ENCODE peak calls at places on chromosome 19, in four cellular contexts. Z is K562, F is GM12878, M is HL-60. K is an unnamed sample.

GRCh38 chr19:8988204-8988603 is 22.0 kb downstream of the MUC16 start:
- DNase-seq in F (no peak), Z (peak; percentile 29), M (no peak), K (no peak)

GRCh38 chr19:45164577-45165335 is 4.0 kb upstream of the NKPD1 start:
- DNase-seq in F (peak; percentile 64), Z (peak; percentile 50), M (peak; percentile 74), K (peak; percentile 85)

GRCh38 chr19:45346449-45346848 is 5.9 kb downstream of the KLC3 start:
- DNase-seq in M (no peak), F (no peak), Z (peak; percentile 52), K (no peak)

GRCh38 chr19:55638864-55639359 is 1.9 kb upstream of the ZNF580 start:
- DNase-seq in Z (peak; percentile 36), M (peak; percentile 76), F (no peak), K (no peak)

GRCh38 chr19:11381535-11382369 is 2.4 kb downstream of the EPOR start:
- DNase-seq in F (peak; percentile 66), M (peak; percentile 92), Z (no peak), K (peak; percentile 72)

GRCh38 chr19:17255150-17255621 is 9.4 kb downstream of the USHBP1 start:
- DNase-seq in F (no peak), Z (no peak), M (no peak), K (no peak)

GRCh38 chr19:4577020-4577782 is 17.7 kb upstream of the SEMA6B start:
- DNase-seq in F (no peak), Z (peak; percentile 66), M (no peak), K (no peak)

GRCh38 chr19:55986487-55986886 is at the start of gene NLRP5:
- DNase-seq in M (no peak), Z (no peak), F (no peak), K (no peak)

GRCh38 chr19:7672522-7672921 is 3.7 kb downstream of the RETN start:
- DNase-seq in M (no peak), F (no peak), Z (no peak), K (no peak)

DNA sequence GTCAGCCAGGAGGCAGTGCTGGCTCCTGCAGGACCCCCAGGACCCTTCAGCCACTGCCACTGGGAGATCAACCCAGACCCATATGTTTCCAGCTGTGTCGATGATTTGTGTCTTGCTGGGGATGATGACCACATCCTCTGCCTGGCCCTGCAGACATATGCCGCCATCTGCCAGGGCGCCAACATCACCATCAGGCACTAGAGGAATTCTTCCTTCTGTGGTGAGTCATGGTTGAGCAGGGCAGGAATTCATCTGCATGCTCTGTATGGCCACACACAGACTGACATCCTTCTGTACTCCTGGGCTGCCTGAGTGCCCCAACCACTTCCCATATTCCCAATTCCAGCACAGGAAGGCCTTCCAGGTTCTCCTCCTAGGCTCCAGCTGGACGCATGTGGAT is 27.1 kb upstream of the FXYD3 start:
- DNase-seq in F (no peak), M (no peak), Z (no peak), K (no peak)
- TF ChIP-seq SPI1 in F (no peak), M (no peak), Z (no peak), K (no peak)

GRCh38 chr19:40594251-40594650 is 6.9 kb upstream of the LTBP4 start:
- DNase-seq in M (no peak), Z (no peak), F (no peak), K (no peak)

GRCh38 chr19:40594657-40595077 is 6.5 kb upstream of the LTBP4 start:
- DNase-seq in M (no peak), F (no peak), Z (peak; percentile 47), K (no peak)

GRCh38 chr19:40590464-40591265 is 10.5 kb upstream of the LTBP4 start:
- DNase-seq in M (no peak), F (no peak), Z (no peak), K (no peak)

GRCh38 chr19:40589723-40590429 is 11.3 kb upstream of the LTBP4 start:
- DNase-seq in Z (no peak), M (no peak), F (no peak), K (no peak)

GRCh38 chr19:40592170-40592569 is 9.0 kb upstream of the LTBP4 start:
- DNase-seq in F (no peak), Z (peak; percentile 47), M (peak; percentile 42), K (peak; percentile 69)
- TF ChIP-seq POLR2AphosphoS5 in F (no peak), Z (no peak), M (no peak), K (no peak)

GRCh38 chr19:47111081-47111589 is 2.4 kb downstream of the ZC3H4 start:
- DNase-seq in M (peak; percentile 61), F (no peak), Z (no peak), K (no peak)
- TF ChIP-seq SPI1 in M (peak; percentile 67), F (peak; percentile 62), Z (peak; percentile 73), K (peak; percentile 58)

DNA sequence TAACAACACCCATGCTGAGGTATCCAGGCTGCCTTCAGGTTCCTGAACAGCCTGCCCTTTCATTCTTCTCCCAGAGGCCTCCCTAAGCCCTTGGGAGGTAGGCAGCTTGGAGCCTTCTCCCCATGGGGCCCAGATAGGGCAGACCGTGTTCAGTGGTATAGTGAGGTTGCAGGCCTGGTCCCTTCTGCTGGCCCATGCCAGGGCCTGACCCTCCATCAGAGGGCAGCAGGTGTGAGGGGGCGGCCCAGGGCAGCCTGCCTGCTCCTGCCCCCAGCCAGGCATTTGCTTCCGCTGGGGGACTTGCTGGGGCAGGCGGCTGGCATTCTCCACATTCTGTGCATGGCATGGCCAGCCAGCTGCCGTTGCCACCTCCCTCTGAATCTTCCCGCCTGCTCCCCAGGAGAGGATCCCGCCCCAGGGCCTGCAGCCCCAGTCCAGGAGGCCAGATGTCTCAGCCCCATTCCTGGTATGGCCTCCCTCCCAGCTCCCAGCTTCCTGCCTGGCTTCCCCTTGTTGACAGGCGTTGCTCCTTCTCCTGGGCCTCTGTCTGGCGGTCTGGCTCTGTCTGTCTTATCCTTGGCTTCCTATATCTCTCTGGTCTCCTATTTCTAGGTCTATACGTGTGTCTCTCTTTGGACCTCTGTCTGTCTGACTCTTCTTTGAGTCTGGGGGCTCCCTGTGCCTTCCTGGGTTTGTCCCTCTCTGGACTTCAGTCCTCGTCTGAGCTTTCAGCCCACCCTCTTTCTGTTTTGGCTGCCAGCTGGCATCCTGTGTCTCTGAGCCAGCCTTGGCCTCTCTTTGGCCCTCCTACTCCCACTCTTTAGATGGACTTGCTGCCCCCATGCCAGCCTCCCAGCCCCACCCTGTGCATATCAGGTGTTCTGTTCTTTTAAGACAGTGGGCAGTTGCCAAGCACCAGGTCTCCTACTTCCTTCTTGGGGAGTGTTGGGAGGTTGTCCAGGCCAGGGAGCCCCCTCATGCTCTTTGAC is 9.1 kb downstream of the CIC start:
- DNase-seq in Z (no peak), M (no peak), F (no peak), K (no peak)
- TF ChIP-seq POLR2AphosphoS5 in Z (no peak), M (no peak), F (no peak), K (no peak)

DNA sequence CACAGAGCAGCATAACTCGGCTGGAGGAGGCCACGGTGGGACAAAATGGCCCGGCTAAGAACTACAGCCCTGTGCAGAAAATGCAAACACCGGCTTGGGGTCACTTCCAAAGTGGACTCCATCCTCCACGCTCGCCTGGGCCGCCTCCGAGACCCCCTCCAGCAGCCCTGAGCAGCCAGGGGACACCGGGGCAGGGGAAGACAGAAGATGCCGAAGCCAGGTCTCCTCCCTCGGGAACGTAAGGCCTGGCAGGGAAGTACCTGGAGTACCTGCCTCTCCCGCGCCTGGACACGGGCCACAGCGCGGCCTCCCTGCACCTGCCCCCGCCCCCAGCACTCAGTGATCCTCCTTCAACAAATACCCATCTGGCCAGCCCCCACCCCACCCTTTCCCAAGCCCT is 5.0 kb downstream of the LMNB2 start:
- DNase-seq in F (no peak), Z (no peak), M (no peak), K (no peak)
- TF ChIP-seq SPI1 in F (no peak), Z (no peak), M (no peak), K (no peak)

GRCh38 chr19:10290876-10291553 is 1.3 kb downstream of the ICAM5 start:
- DNase-seq in Z (peak; percentile 89), M (peak; percentile 29), F (no peak), K (no peak)
- TF ChIP-seq POLR2AphosphoS5 in Z (peak; percentile 68), M (no peak), F (no peak), K (no peak)

GRCh38 chr19:5624741-5625140 is 1.9 kb downstream of the SAFB start:
- DNase-seq in Z (no peak), M (peak; percentile 7), F (no peak), K (no peak)

GRCh38 chr19:5625641-5626040 is 2.8 kb downstream of the SAFB start:
- DNase-seq in F (no peak), Z (no peak), M (no peak), K (no peak)

GRCh38 chr19:5628470-5628869 is 5.6 kb downstream of the SAFB start:
- DNase-seq in M (no peak), Z (no peak), F (no peak), K (no peak)

GRCh38 chr19:5628919-5629481 is 6.1 kb downstream of the SAFB start:
- DNase-seq in F (no peak), M (peak; percentile 81), Z (no peak), K (no peak)

DNA sequence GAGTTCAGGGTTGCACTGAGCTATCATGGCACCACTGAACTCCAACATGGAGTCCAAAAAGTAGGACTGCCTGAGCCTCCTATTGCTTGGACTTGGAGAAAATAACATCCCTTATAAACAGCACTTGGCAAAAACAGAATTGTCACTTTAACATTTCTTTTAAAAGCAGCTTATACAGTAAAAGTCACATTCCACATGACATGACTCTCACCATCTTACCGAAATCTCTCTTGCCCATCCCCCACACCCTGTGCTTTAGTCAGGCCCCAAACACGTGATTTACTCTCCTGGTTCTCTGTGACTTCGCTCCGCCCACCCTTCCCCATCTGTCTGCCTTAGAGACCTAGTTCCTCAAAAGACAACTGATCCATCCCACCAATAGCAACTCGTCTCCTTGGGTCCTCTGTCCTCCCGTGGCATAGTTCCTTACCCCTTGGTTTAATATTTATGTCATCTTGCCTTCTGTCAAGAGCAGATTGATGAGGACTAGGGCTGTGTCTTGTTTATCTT is 4.6 kb downstream of the SAFB start:
- DNase-seq in M (peak; percentile 97), F (peak; percentile 48), Z (peak; percentile 80), K (peak; percentile 35)
- TF ChIP-seq SPI1 in M (peak; percentile 58), F (peak; percentile 53), Z (peak; percentile 71), K (peak; percentile 60)